ENCODE peak calls at places on chromosomes 3 and 15, in four cellular contexts. One of them, this sample, is unnamed.

GRCh38 chr3:122991236-122991985 is 36.2 kb downstream of the SEMA5B start:
- DNase-seq in endodermal cell: no peak
- DNase-seq in bronchial epithelial cell: no peak
- DNase-seq in cardiac fibroblast: no peak
- DNase-seq in this sample: no peak

GRCh38 chr3:126442849-126443229 is 32.9 kb downstream of the ZXDC start:
- DNase-seq in bronchial epithelial cell: no peak
- DNase-seq in endodermal cell: peak
- DNase-seq in cardiac fibroblast: no peak
- DNase-seq in this sample: no peak

GRCh38 chr3:23748398-23749110 is 57.2 kb upstream of the UBE2E1 start:
- DNase-seq in endodermal cell: no peak
- DNase-seq in bronchial epithelial cell: peak
- DNase-seq in cardiac fibroblast: peak
- DNase-seq in this sample: no peak

GRCh38 chr3:171835613-171836012 is 7.5 kb upstream of the TMEM212 start:
- DNase-seq in endodermal cell: no peak
- DNase-seq in bronchial epithelial cell: no peak
- DNase-seq in cardiac fibroblast: no peak
- DNase-seq in this sample: no peak

GRCh38 chr3:181384970-181385369 is 326.8 kb upstream of the SOX2 start:
- DNase-seq in endodermal cell: peak
- DNase-seq in bronchial epithelial cell: peak
- DNase-seq in cardiac fibroblast: no peak
- DNase-seq in this sample: no peak

GRCh38 chr15:43329222-43329959 is 982 bp downstream of the LCMT2 start:
- DNase-seq in endodermal cell: peak
- DNase-seq in cardiac fibroblast: peak
- DNase-seq in bronchial epithelial cell: peak
- DNase-seq in this sample: no peak

GRCh38 chr3:175002732-175003143 is 143.6 kb downstream of the NAALADL2 start:
- DNase-seq in cardiac fibroblast: peak
- DNase-seq in bronchial epithelial cell: peak
- DNase-seq in endodermal cell: no peak
- DNase-seq in this sample: peak

GRCh38 chr3:72150634-72151412 is 365.9 kb upstream of the PROK2 start:
- DNase-seq in endodermal cell: no peak
- DNase-seq in cardiac fibroblast: no peak
- DNase-seq in bronchial epithelial cell: no peak
- DNase-seq in this sample: no peak

GRCh38 chr15:95501865-95502264 is 828.6 kb upstream of the NR2F2 start:
- DNase-seq in cardiac fibroblast: peak
- DNase-seq in endodermal cell: no peak
- DNase-seq in bronchial epithelial cell: peak
- DNase-seq in this sample: no peak

GRCh38 chr15:27730878-27731277 is 368.2 kb downstream of the OCA2 start:
- DNase-seq in endodermal cell: no peak
- DNase-seq in bronchial epithelial cell: peak
- DNase-seq in cardiac fibroblast: no peak
- DNase-seq in this sample: no peak

GRCh38 chr3:183178833-183179549 is 16.5 kb upstream of the LAMP3 start:
- DNase-seq in bronchial epithelial cell: peak
- DNase-seq in endodermal cell: peak
- DNase-seq in cardiac fibroblast: peak
- DNase-seq in this sample: peak

This sample was measured in SJSA1.